ENCODE peak calls at places on chromosomes 3 and 15, in eight cellular contexts. One of them, this sample, is unnamed.

GRCh38 chr3:171458056-171458856 is 1.9 kb downstream of the TNIK start:
- DNase-seq in A549: no peak
- DNase-seq in fibroblast of lung: no peak
- DNase-seq in lung: no peak
- DNase-seq in GM06990: peak
- DNase-seq in ovary: peak
- DNase-seq in cardiac muscle cell: no peak
- DNase-seq in upper lobe of right lung: no peak
- DNase-seq in this sample: no peak

GRCh38 chr3:29695201-29695904 is 414.5 kb downstream of the RBMS3 start:
- DNase-seq in A549: peak
- DNase-seq in fibroblast of lung: peak
- DNase-seq in lung: no peak
- DNase-seq in GM06990: no peak
- DNase-seq in ovary: no peak
- DNase-seq in cardiac muscle cell: no peak
- DNase-seq in upper lobe of right lung: no peak
- DNase-seq in this sample: no peak

GRCh38 chr15:41559489-41560177 is 621 bp downstream of the TYRO3 start:
- DNase-seq in A549: no peak
- DNase-seq in fibroblast of lung: no peak
- DNase-seq in lung: no peak
- DNase-seq in GM06990: no peak
- DNase-seq in ovary: peak
- DNase-seq in cardiac muscle cell: no peak
- DNase-seq in upper lobe of right lung: no peak
- DNase-seq in this sample: no peak

GRCh38 chr3:186162221-186162620 is 53.3 kb upstream of the ETV5 start:
- DNase-seq in A549: no peak
- DNase-seq in fibroblast of lung: no peak
- DNase-seq in lung: peak
- DNase-seq in GM06990: peak
- DNase-seq in ovary: no peak
- DNase-seq in cardiac muscle cell: no peak
- DNase-seq in upper lobe of right lung: peak
- DNase-seq in this sample: no peak

GRCh38 chr3:143337387-143337786 is 217.8 kb downstream of the CHST2 start:
- DNase-seq in A549: no peak
- DNase-seq in fibroblast of lung: no peak
- DNase-seq in lung: no peak
- DNase-seq in GM06990: no peak
- DNase-seq in ovary: no peak
- DNase-seq in cardiac muscle cell: no peak
- DNase-seq in upper lobe of right lung: no peak
- DNase-seq in this sample: no peak

GRCh38 chr3:46094506-46094905 is 67.2 kb upstream of the XCR1 start:
- DNase-seq in A549: no peak
- DNase-seq in fibroblast of lung: no peak
- DNase-seq in lung: no peak
- DNase-seq in GM06990: no peak
- DNase-seq in ovary: no peak
- DNase-seq in cardiac muscle cell: no peak
- DNase-seq in upper lobe of right lung: no peak
- DNase-seq in this sample: no peak

GRCh38 chr3:127546970-127547733 is 43.4 kb downstream of the TPRA1 start:
- DNase-seq in A549: no peak
- DNase-seq in fibroblast of lung: no peak
- DNase-seq in lung: no peak
- DNase-seq in GM06990: no peak
- DNase-seq in ovary: peak
- DNase-seq in cardiac muscle cell: peak
- DNase-seq in upper lobe of right lung: peak
- DNase-seq in this sample: no peak

GRCh38 chr3:29978036-29978435 is 628.4 kb upstream of the TGFBR2 start:
- DNase-seq in A549: no peak
- DNase-seq in fibroblast of lung: peak
- DNase-seq in lung: no peak
- DNase-seq in GM06990: no peak
- DNase-seq in ovary: no peak
- DNase-seq in cardiac muscle cell: no peak
- DNase-seq in upper lobe of right lung: no peak
- DNase-seq in this sample: no peak

GRCh38 chr3:58576716-58577115 is 475 bp downstream of the FAM107A start:
- DNase-seq in A549: no peak
- DNase-seq in fibroblast of lung: no peak
- DNase-seq in lung: no peak
- DNase-seq in GM06990: no peak
- DNase-seq in ovary: no peak
- DNase-seq in cardiac muscle cell: no peak
- DNase-seq in upper lobe of right lung: no peak
- DNase-seq in this sample: no peak

GRCh38 chr3:37546876-37547275 is 314.8 kb upstream of the CTDSPL start:
- DNase-seq in A549: peak
- DNase-seq in fibroblast of lung: peak
- DNase-seq in lung: no peak
- DNase-seq in GM06990: no peak
- DNase-seq in ovary: no peak
- DNase-seq in cardiac muscle cell: peak
- DNase-seq in upper lobe of right lung: no peak
- DNase-seq in this sample: no peak

GRCh38 chr15:95247068-95247984 is 1016.0 kb downstream of the MCTP2 start:
- DNase-seq in A549: peak
- DNase-seq in fibroblast of lung: peak
- DNase-seq in lung: no peak
- DNase-seq in GM06990: no peak
- DNase-seq in ovary: no peak
- DNase-seq in cardiac muscle cell: no peak
- DNase-seq in upper lobe of right lung: no peak
- DNase-seq in this sample: peak

GRCh38 chr3:105843895-105844500 is 24.8 kb downstream of the CBLB start:
- DNase-seq in A549: no peak
- DNase-seq in fibroblast of lung: no peak
- DNase-seq in lung: no peak
- DNase-seq in GM06990: no peak
- DNase-seq in ovary: no peak
- DNase-seq in cardiac muscle cell: no peak
- DNase-seq in upper lobe of right lung: no peak
- DNase-seq in this sample: no peak

GRCh38 chr3:190081387-190081786 is 39.3 kb downstream of the P3H2 start:
- DNase-seq in A549: no peak
- DNase-seq in fibroblast of lung: no peak
- DNase-seq in lung: no peak
- DNase-seq in GM06990: no peak
- DNase-seq in ovary: no peak
- DNase-seq in cardiac muscle cell: peak
- DNase-seq in upper lobe of right lung: no peak
- DNase-seq in this sample: no peak

GRCh38 chr3:69764861-69765260 is 25.6 kb downstream of the MITF start:
- DNase-seq in A549: peak
- DNase-seq in fibroblast of lung: peak
- DNase-seq in lung: no peak
- DNase-seq in GM06990: no peak
- DNase-seq in ovary: no peak
- DNase-seq in cardiac muscle cell: peak
- DNase-seq in upper lobe of right lung: no peak
- DNase-seq in this sample: no peak

GRCh38 chr15:58684036-58684700 is 65.3 kb downstream of the ADAM10 start:
- DNase-seq in A549: no peak
- DNase-seq in fibroblast of lung: peak
- DNase-seq in lung: no peak
- DNase-seq in GM06990: no peak
- DNase-seq in ovary: no peak
- DNase-seq in cardiac muscle cell: no peak
- DNase-seq in upper lobe of right lung: no peak
- DNase-seq in this sample: peak

GRCh38 chr15:90001062-90001682 is at the start of gene ZNF710:
- DNase-seq in A549: peak
- DNase-seq in fibroblast of lung: peak
- DNase-seq in lung: no peak
- DNase-seq in GM06990: peak
- DNase-seq in ovary: peak
- DNase-seq in cardiac muscle cell: peak
- DNase-seq in upper lobe of right lung: peak
- DNase-seq in this sample: no peak

DNA sequence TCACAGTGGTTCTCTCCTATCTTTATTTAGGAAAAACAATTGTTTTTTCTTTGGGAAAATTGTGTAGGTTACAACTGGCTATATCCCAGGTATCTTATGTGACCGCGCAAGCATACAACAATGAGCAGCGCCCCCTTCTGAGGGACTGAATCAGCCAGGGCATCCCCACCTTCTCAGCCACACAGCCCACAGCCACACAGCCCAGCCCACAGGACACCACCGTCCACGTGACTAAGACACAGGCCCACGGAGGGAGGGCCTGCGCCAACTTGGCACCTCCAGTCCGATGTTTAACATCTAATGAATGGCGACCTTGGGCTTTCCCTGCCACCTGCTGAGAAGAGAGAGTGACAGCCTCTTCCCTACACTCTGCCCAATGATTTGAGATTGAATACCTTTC is 68.1 kb downstream of the ATP10A start:
- DNase-seq in A549: no peak
- DNase-seq in fibroblast of lung: no peak
- DNase-seq in lung: no peak
- DNase-seq in GM06990: no peak
- DNase-seq in ovary: no peak
- DNase-seq in cardiac muscle cell: no peak
- DNase-seq in upper lobe of right lung: peak
- DNase-seq in this sample: no peak
- TF ChIP-seq CTCF in A549: no peak
- TF ChIP-seq CTCF in fibroblast of lung: no peak
- TF ChIP-seq CTCF in lung: no peak
- TF ChIP-seq CTCF in GM06990: no peak
- TF ChIP-seq CTCF in ovary: no peak
- TF ChIP-seq CTCF in cardiac muscle cell: no peak
- TF ChIP-seq CTCF in upper lobe of right lung: no peak
- TF ChIP-seq CTCF in this sample: no peak

DNA sequence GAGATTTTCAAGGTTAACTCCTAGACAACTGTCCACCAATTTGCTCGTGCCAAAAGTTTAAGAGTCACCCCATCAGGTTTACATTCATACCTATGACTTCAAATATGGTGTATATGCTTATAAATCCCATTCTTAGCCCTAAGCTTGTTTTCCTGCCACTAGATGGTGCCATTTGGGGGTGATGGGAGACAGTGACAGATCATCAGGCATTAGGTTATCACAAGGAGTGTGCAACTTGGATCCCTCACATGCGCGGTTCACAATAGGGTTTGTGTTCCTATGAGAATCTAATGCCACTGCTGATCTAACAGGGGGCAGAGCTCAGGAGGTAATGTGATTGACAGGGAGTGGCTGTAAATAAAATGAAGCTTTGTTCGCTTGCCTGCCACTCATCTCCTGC is 182.7 kb downstream of the CNTN6 start:
- DNase-seq in A549: peak
- DNase-seq in fibroblast of lung: no peak
- DNase-seq in lung: no peak
- DNase-seq in GM06990: no peak
- DNase-seq in ovary: no peak
- DNase-seq in cardiac muscle cell: peak
- DNase-seq in upper lobe of right lung: no peak
- DNase-seq in this sample: no peak
- TF ChIP-seq CTCF in A549: no peak
- TF ChIP-seq CTCF in fibroblast of lung: peak
- TF ChIP-seq CTCF in lung: no peak
- TF ChIP-seq CTCF in GM06990: peak
- TF ChIP-seq CTCF in ovary: no peak
- TF ChIP-seq CTCF in cardiac muscle cell: no peak
- TF ChIP-seq CTCF in upper lobe of right lung: peak
- TF ChIP-seq CTCF in this sample: peak

DNA sequence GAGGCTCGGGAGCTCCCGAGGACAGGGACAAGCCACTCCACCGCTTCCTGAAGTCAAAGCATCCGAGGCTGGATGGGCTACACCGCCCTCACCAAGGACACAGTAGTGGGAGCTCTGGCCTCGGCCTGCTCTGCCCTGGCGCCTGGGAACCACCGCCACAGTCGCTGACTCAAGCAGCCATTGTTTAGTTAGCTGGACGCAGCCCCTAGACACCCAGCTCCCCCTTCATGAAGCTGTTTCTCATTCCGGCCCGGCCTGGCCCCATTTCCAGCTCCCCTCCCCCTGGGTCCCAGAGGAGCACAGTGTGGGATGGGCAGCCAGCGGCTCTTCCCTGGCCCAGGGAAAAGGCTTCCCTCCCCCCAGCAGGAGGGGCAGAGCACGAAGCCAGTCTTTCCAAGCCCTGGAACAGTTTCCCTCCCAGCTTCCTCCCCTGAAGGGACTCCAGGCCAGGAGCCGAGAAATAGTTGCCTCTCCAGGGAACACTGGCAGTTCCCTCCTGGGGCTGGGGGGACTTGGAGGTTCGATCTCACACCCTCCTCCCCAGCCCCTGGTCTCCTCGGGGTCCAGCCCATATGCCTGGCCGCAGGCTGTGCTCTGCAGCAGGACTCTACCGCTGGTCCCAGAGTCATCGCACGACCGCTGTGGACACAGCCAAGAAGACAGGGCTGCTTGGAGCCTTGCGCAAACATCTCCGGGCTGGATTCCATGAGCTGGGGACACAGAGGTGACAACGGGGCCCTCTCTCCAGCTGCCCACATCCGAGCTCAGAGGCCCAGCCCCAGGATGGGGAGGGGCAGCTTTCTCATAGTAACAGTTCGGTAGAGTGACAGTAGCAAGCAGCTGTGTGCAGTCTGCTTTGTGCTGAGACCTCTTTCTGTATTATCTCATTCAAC is 10.0 kb downstream of the PLXND1 start:
- DNase-seq in A549: peak
- DNase-seq in fibroblast of lung: peak
- DNase-seq in lung: peak
- DNase-seq in GM06990: no peak
- DNase-seq in ovary: peak
- DNase-seq in cardiac muscle cell: peak
- DNase-seq in upper lobe of right lung: peak
- DNase-seq in this sample: no peak
- TF ChIP-seq CTCF in A549: no peak
- TF ChIP-seq CTCF in fibroblast of lung: no peak
- TF ChIP-seq CTCF in lung: no peak
- TF ChIP-seq CTCF in GM06990: no peak
- TF ChIP-seq CTCF in ovary: no peak
- TF ChIP-seq CTCF in cardiac muscle cell: no peak
- TF ChIP-seq CTCF in upper lobe of right lung: peak
- TF ChIP-seq CTCF in this sample: no peak

DNA sequence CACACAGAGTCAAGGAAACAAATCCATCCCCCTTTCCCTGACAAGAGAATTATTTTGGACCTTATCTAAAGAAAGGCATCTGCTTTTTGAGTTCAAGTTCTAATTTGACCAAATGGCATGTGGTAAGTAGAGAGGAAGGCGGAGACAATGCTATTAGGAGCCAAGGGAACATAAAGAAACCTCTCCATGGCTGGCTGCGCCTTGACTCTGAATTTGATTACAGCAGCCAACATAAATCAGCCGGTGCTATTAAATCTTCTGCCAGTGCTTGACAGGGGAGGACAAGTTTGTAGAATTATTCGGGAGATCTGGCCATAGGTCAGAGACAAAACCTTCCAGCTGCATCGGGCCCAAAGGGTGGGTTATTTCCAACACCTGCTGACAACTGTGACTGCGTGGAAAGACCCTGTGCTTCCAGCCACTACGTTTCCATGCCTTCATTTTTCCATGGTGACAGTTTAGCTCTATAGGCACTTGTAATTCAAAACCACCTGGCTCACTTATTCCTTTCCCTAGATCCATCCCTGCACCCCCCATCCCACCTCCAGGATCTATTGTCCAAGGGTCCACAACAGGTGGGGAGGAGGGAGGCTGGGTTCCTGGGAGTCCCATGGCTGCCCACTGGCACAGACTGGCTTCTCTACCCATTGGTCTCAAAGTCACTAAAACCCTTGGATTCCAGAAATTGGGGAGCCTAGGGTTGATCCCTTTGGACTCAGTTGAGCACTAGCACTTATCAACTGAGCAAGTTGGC is 15.9 kb downstream of the COLQ start:
- DNase-seq in A549: no peak
- DNase-seq in fibroblast of lung: no peak
- DNase-seq in lung: no peak
- DNase-seq in GM06990: no peak
- DNase-seq in ovary: no peak
- DNase-seq in cardiac muscle cell: no peak
- DNase-seq in upper lobe of right lung: no peak
- DNase-seq in this sample: no peak
- TF ChIP-seq CTCF in A549: no peak
- TF ChIP-seq CTCF in fibroblast of lung: no peak
- TF ChIP-seq CTCF in lung: no peak
- TF ChIP-seq CTCF in GM06990: no peak
- TF ChIP-seq CTCF in ovary: no peak
- TF ChIP-seq CTCF in cardiac muscle cell: no peak
- TF ChIP-seq CTCF in upper lobe of right lung: no peak
- TF ChIP-seq CTCF in this sample: no peak

This sample was measured in retinal pigment epithelial cell.